ENCODE peak calls at places on chromosomes 3 and 15, in four cellular contexts. S is AG04449, H is WERI-Rb-1, K is AG04450. V is an unnamed sample.

GRCh38 chr15:20356444-20357138 is 185.0 kb downstream of the GOLGA6L6 start:
- DNase-seq in S (no peak), H (peak), K (no peak), V (no peak)

GRCh38 chr3:38224357-38224756 is 41.3 kb upstream of the SLC22A13 start:
- DNase-seq in S (no peak), H (no peak), K (no peak), V (no peak)

GRCh38 chr3:30908466-30909037 is 14.1 kb upstream of the GADL1 start:
- DNase-seq in S (no peak), H (no peak), K (no peak), V (no peak)

GRCh38 chr15:78838480-78838879 is 27.2 kb upstream of the ADAMTS7 start:
- DNase-seq in S (no peak), H (no peak), K (no peak), V (no peak)

GRCh38 chr3:17025594-17026139 is 140.9 kb downstream of the PLCL2 start:
- DNase-seq in S (no peak), H (no peak), K (no peak), V (no peak)

GRCh38 chr3:70840106-70840870 is 527.9 kb upstream of the MDFIC2 start:
- DNase-seq in S (no peak), H (no peak), K (no peak), V (peak)

GRCh38 chr15:88335074-88335473 is 78.5 kb upstream of the NTRK3 start:
- DNase-seq in S (no peak), H (no peak), K (no peak), V (no peak)

GRCh38 chr15:77720617-77721016 is 87.9 kb upstream of the LINGO1 start:
- DNase-seq in S (no peak), H (peak), K (no peak), V (no peak)

GRCh38 chr15:68217341-68217740 is 12.2 kb downstream of the CLN6 start:
- DNase-seq in S (no peak), H (no peak), K (no peak), V (no peak)

GRCh38 chr3:131083190-131083863 is 56.6 kb downstream of the NEK11 start:
- DNase-seq in S (no peak), H (no peak), K (no peak), V (no peak)

GRCh38 chr3:15964605-15965061 is 166.9 kb upstream of the ANKRD28 start:
- DNase-seq in S (no peak), H (no peak), K (no peak), V (peak)

GRCh38 chr15:78204351-78205309 is 29.7 kb downstream of the ACSBG1 start:
- DNase-seq in S (no peak), H (no peak), K (no peak), V (no peak)

GRCh38 chr15:58590236-58590635 is 158.4 kb downstream of the LIPC start:
- DNase-seq in S (no peak), H (no peak), K (no peak), V (no peak)

GRCh38 chr15:56758770-56759449 is 25.6 kb upstream of the ZNF280D start:
- DNase-seq in S (no peak), H (no peak), K (no peak), V (no peak)

GRCh38 chr15:69357773-69358765 is 56.1 kb upstream of the KIF23 start:
- DNase-seq in S (no peak), H (no peak), K (no peak), V (peak)

GRCh38 chr3:119161240-119161639 is 12.2 kb upstream of the UPK1B start:
- DNase-seq in S (no peak), H (no peak), K (no peak), V (no peak)

GRCh38 chr3:10945683-10946287 is 46.8 kb upstream of the SLC6A1 start:
- DNase-seq in S (no peak), H (peak), K (peak), V (no peak)

GRCh38 chr3:42443292-42443691 is 32.9 kb upstream of the LYZL4 start:
- DNase-seq in S (no peak), H (no peak), K (no peak), V (no peak)

GRCh38 chr15:73022156-73022555 is 30.1 kb upstream of the NEO1 start:
- DNase-seq in S (no peak), H (no peak), K (peak), V (no peak)

GRCh38 chr3:141128126-141128777 is 77.1 kb downstream of the SPSB4 start:
- DNase-seq in S (no peak), H (no peak), K (no peak), V (no peak)

GRCh38 chr15:67188551-67189218 is 65.8 kb downstream of the AAGAB start:
- DNase-seq in S (no peak), H (no peak), K (peak), V (no peak)

GRCh38 chr15:66700412-66700801 is 1.6 kb upstream of the SMAD6 start:
- DNase-seq in S (no peak), H (no peak), K (no peak), V (no peak)

GRCh38 chr3:38141952-38142273 is 3.5 kb downstream of the MYD88 start:
- DNase-seq in S (no peak), H (no peak), K (no peak), V (no peak)

GRCh38 chr15:90665288-90666134 is 51.6 kb upstream of the BLM start:
- DNase-seq in S (no peak), H (peak), K (no peak), V (no peak)

GRCh38 chr3:129485681-129486056 is 42.8 kb upstream of the RHO start:
- DNase-seq in S (peak), H (no peak), K (peak), V (no peak)

GRCh38 chr3:12139111-12139511 is 19.6 kb downstream of the TIMP4 start:
- DNase-seq in S (no peak), H (peak), K (peak), V (no peak)

GRCh38 chr3:72426618-72427397 is 421.4 kb downstream of the SHQ1 start:
- DNase-seq in S (no peak), H (no peak), K (no peak), V (no peak)

GRCh38 chr3:167872941-167873340 is 137.4 kb downstream of the SERPINI1 start:
- DNase-seq in S (no peak), H (no peak), K (no peak), V (no peak)
- TF ChIP-seq CTCF in S (no peak), H (peak), K (peak), V (no peak)

DNA sequence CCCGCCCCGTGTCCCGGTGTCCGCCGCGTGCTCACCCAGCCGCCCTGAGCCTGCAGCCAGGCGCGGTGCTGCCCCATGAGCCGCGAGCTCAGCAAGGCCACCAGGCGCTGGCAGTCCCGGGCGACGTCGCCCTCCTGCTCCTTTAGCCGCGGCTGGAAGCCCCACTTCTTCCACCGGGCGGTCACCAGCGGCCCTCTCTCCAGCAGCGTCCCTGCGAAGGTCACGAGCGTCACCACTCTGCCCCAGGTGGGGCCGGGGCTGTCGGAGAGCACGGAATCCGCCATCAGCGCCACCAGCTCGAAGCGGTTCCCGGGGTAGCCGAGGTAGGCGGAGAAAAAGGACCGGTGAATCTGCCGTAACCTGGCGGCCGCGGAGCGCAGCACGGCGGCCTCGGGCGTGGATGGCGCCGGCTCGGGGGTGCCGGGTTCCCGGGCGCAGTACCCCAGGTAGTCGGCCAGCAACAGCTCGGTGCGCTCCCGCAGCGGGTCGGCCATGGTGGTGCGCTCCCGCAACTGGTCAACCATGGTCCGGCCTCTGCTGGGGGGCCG is 298 bp downstream of the BCL2L10 start:
- DNase-seq in S (no peak), H (no peak), K (no peak), V (no peak)
- TF ChIP-seq CTCF in S (no peak), H (no peak), K (no peak), V (no peak)

GRCh38 chr3:143849854-143850549 is 1.7 kb upstream of the SLC9A9 start:
- DNase-seq in S (peak), H (no peak), K (peak), V (no peak)

GRCh38 chr3:143850877-143851276 is 2.6 kb upstream of the SLC9A9 start:
- DNase-seq in S (no peak), H (no peak), K (no peak), V (no peak)

GRCh38 chr3:143847787-143848631 is at the start of gene SLC9A9:
- DNase-seq in S (peak), H (no peak), K (peak), V (peak)

GRCh38 chr3:143848707-143849106 is 439 bp upstream of the SLC9A9 start:
- DNase-seq in S (no peak), H (no peak), K (no peak), V (no peak)

GRCh38 chr3:143851331-143852017 is 3.2 kb upstream of the SLC9A9 start:
- DNase-seq in S (no peak), H (no peak), K (no peak), V (no peak)
- TF ChIP-seq CTCF in S (no peak), H (no peak), K (no peak), V (no peak)

GRCh38 chr3:101134331-101134730 is 141.1 kb upstream of the ABI3BP start:
- DNase-seq in S (no peak), H (no peak), K (no peak), V (no peak)

GRCh38 chr3:101128786-101129185 is 135.6 kb upstream of the ABI3BP start:
- DNase-seq in S (no peak), H (no peak), K (no peak), V (no peak)

GRCh38 chr3:101133638-101134037 is 140.4 kb upstream of the ABI3BP start:
- DNase-seq in S (no peak), H (no peak), K (no peak), V (no peak)

GRCh38 chr3:101127991-101128390 is 134.8 kb upstream of the ABI3BP start:
- DNase-seq in S (no peak), H (no peak), K (no peak), V (no peak)

DNA sequence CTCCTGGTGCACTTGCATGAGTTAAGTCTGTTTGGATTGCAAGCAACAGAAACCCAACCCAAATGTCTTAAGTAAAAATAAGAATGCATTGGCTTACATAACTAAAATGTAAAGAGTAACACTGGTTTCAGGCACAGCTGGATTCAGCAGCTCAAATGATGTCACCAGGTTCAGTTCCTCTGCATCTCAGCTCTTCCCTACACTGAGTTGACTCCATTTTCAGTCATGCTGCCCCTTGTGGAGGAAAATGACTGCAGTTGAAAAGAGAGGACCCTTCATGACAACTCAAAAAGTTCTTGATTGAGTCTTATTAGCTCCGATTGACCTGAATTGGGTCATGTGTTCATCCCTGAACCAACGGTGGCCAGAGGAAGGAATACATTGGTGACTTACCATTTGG is 138.5 kb upstream of the ABI3BP start:
- DNase-seq in S (no peak), H (no peak), K (no peak), V (no peak)
- TF ChIP-seq CTCF in S (no peak), H (no peak), K (no peak), V (peak)